ENCODE peak calls at places on chromosomes 12 and 14, in seven cellular contexts. One of them, this sample, is unnamed. For H3K9me3 and H3K4me1, the result is how much of the 10 kb centered on the place peaks cover.

GRCh38 chr12:33427071-33427470 is 12.5 kb downstream of the SYT10 start:
- DNase-seq in SK-N-SH: no peak
- DNase-seq in stomach: no peak
- DNase-seq in uterus: no peak
- DNase-seq in body of pancreas: peak
- DNase-seq in lower lobe of right lung: no peak
- DNase-seq in psoas muscle: no peak
- DNase-seq in this sample: no peak

GRCh38 chr12:23556661-23557060 is 392.8 kb downstream of the SOX5 start:
- DNase-seq in SK-N-SH: no peak
- DNase-seq in uterus: no peak
- DNase-seq in lower lobe of right lung: no peak
- DNase-seq in stomach: no peak
- DNase-seq in body of pancreas: no peak
- DNase-seq in psoas muscle: no peak
- DNase-seq in this sample: no peak

GRCh38 chr14:88198441-88198840 is 124.6 kb downstream of the KCNK10 start:
- DNase-seq in psoas muscle: no peak
- DNase-seq in body of pancreas: no peak
- DNase-seq in SK-N-SH: no peak
- DNase-seq in lower lobe of right lung: no peak
- DNase-seq in uterus: no peak
- DNase-seq in stomach: no peak
- DNase-seq in this sample: no peak

GRCh38 chr12:4584281-4584680 is 22.3 kb downstream of the DYRK4 start:
- DNase-seq in uterus: no peak
- DNase-seq in stomach: no peak
- DNase-seq in body of pancreas: no peak
- DNase-seq in lower lobe of right lung: no peak
- DNase-seq in SK-N-SH: no peak
- DNase-seq in psoas muscle: no peak
- DNase-seq in this sample: no peak

GRCh38 chr14:47297374-47297773 is 378.0 kb downstream of the MDGA2 start:
- DNase-seq in body of pancreas: no peak
- DNase-seq in stomach: no peak
- DNase-seq in lower lobe of right lung: no peak
- DNase-seq in SK-N-SH: no peak
- DNase-seq in uterus: no peak
- DNase-seq in psoas muscle: no peak
- DNase-seq in this sample: no peak

GRCh38 chr12:96343347-96343954 is 56.8 kb downstream of the CDK17 start:
- DNase-seq in stomach: no peak
- DNase-seq in SK-N-SH: no peak
- DNase-seq in lower lobe of right lung: no peak
- DNase-seq in uterus: no peak
- DNase-seq in psoas muscle: no peak
- DNase-seq in body of pancreas: no peak
- DNase-seq in this sample: no peak

GRCh38 chr14:30961330-30961729 is 64.1 kb upstream of the AP4S1 start:
- DNase-seq in stomach: no peak
- DNase-seq in SK-N-SH: no peak
- DNase-seq in psoas muscle: no peak
- DNase-seq in lower lobe of right lung: no peak
- DNase-seq in body of pancreas: no peak
- DNase-seq in uterus: no peak
- DNase-seq in this sample: no peak

GRCh38 chr14:52974406-52974805 is 23.6 kb upstream of the FERMT2 start:
- DNase-seq in uterus: no peak
- DNase-seq in body of pancreas: no peak
- DNase-seq in SK-N-SH: no peak
- DNase-seq in lower lobe of right lung: no peak
- DNase-seq in psoas muscle: no peak
- DNase-seq in stomach: no peak
- DNase-seq in this sample: no peak

GRCh38 chr12:114777052-114777451 is 93.1 kb upstream of the TBX3 start:
- DNase-seq in psoas muscle: no peak
- DNase-seq in stomach: no peak
- DNase-seq in SK-N-SH: no peak
- DNase-seq in uterus: no peak
- DNase-seq in lower lobe of right lung: no peak
- DNase-seq in body of pancreas: no peak
- DNase-seq in this sample: no peak

GRCh38 chr14:54893151-54893760 is 9.4 kb downstream of the GCH1 start:
- DNase-seq in uterus: no peak
- DNase-seq in stomach: no peak
- DNase-seq in psoas muscle: no peak
- DNase-seq in SK-N-SH: peak
- DNase-seq in lower lobe of right lung: no peak
- DNase-seq in body of pancreas: peak
- DNase-seq in this sample: no peak

GRCh38 chr12:110600254-110600653 is 13.7 kb upstream of the TCTN1 start:
- DNase-seq in uterus: no peak
- DNase-seq in SK-N-SH: peak
- DNase-seq in body of pancreas: no peak
- DNase-seq in lower lobe of right lung: no peak
- DNase-seq in stomach: no peak
- DNase-seq in psoas muscle: no peak
- DNase-seq in this sample: no peak

GRCh38 chr14:76872796-76873432 is 46.7 kb downstream of the LRRC74A start:
- DNase-seq in stomach: peak
- DNase-seq in body of pancreas: peak
- DNase-seq in SK-N-SH: peak
- DNase-seq in lower lobe of right lung: peak
- DNase-seq in uterus: peak
- DNase-seq in psoas muscle: peak
- DNase-seq in this sample: no peak

GRCh38 chr12:27434673-27435565 is 11.6 kb upstream of the SMCO2 start:
- DNase-seq in SK-N-SH: peak
- DNase-seq in stomach: no peak
- DNase-seq in body of pancreas: peak
- DNase-seq in lower lobe of right lung: no peak
- DNase-seq in uterus: no peak
- DNase-seq in psoas muscle: no peak
- DNase-seq in this sample: peak

GRCh38 chr12:60230103-60230502 is 634.3 kb downstream of the SLC16A7 start:
- DNase-seq in stomach: no peak
- DNase-seq in uterus: no peak
- DNase-seq in psoas muscle: no peak
- DNase-seq in body of pancreas: no peak
- DNase-seq in SK-N-SH: no peak
- DNase-seq in lower lobe of right lung: no peak
- DNase-seq in this sample: no peak

GRCh38 chr14:94171208-94171607 is 2.9 kb upstream of the PPP4R4 start:
- DNase-seq in uterus: no peak
- DNase-seq in stomach: no peak
- DNase-seq in body of pancreas: no peak
- DNase-seq in SK-N-SH: peak
- DNase-seq in psoas muscle: peak
- DNase-seq in lower lobe of right lung: no peak
- DNase-seq in this sample: no peak

GRCh38 chr12:15996254-15996653 is 85.1 kb downstream of the DERA start:
- DNase-seq in stomach: no peak
- DNase-seq in lower lobe of right lung: no peak
- DNase-seq in uterus: no peak
- DNase-seq in body of pancreas: peak
- DNase-seq in SK-N-SH: no peak
- DNase-seq in psoas muscle: no peak
- DNase-seq in this sample: no peak

GRCh38 chr14:20683125-20683895 is 1.1 kb upstream of the RNASE4 start:
- DNase-seq in lower lobe of right lung: peak
- DNase-seq in SK-N-SH: peak
- DNase-seq in uterus: peak
- DNase-seq in body of pancreas: peak
- DNase-seq in psoas muscle: peak
- DNase-seq in stomach: peak
- DNase-seq in this sample: peak

GRCh38 chr12:108667349-108667748 is 33.7 kb upstream of the SELPLG start:
- DNase-seq in stomach: no peak
- DNase-seq in lower lobe of right lung: peak
- DNase-seq in SK-N-SH: no peak
- DNase-seq in uterus: no peak
- DNase-seq in psoas muscle: no peak
- DNase-seq in body of pancreas: no peak
- DNase-seq in this sample: no peak

GRCh38 chr12:75975692-75976091 is 55.9 kb downstream of the PHLDA1 start:
- DNase-seq in SK-N-SH: no peak
- DNase-seq in lower lobe of right lung: no peak
- DNase-seq in stomach: no peak
- DNase-seq in uterus: no peak
- DNase-seq in body of pancreas: no peak
- DNase-seq in psoas muscle: no peak
- DNase-seq in this sample: no peak

GRCh38 chr12:272942-273906 is 10.6 kb upstream of the SLC6A13 start:
- DNase-seq in stomach: no peak
- DNase-seq in body of pancreas: no peak
- DNase-seq in SK-N-SH: no peak
- DNase-seq in uterus: no peak
- DNase-seq in psoas muscle: no peak
- DNase-seq in lower lobe of right lung: no peak
- DNase-seq in this sample: no peak

GRCh38 chr12:1933342-1933992 is 15.0 kb upstream of the CACNA2D4 start:
- DNase-seq in body of pancreas: no peak
- DNase-seq in psoas muscle: no peak
- DNase-seq in SK-N-SH: no peak
- DNase-seq in stomach: peak
- DNase-seq in uterus: peak
- DNase-seq in lower lobe of right lung: no peak
- DNase-seq in this sample: no peak

GRCh38 chr14:30710870-30711269 is 88.8 kb downstream of the SCFD1 start:
- DNase-seq in body of pancreas: no peak
- DNase-seq in stomach: no peak
- DNase-seq in uterus: no peak
- DNase-seq in lower lobe of right lung: no peak
- DNase-seq in SK-N-SH: no peak
- DNase-seq in psoas muscle: no peak
- DNase-seq in this sample: no peak

GRCh38 chr12:68609955-68610434 is 704 bp upstream of the RAP1B start:
- DNase-seq in uterus: peak
- DNase-seq in SK-N-SH: peak
- DNase-seq in stomach: no peak
- DNase-seq in body of pancreas: peak
- DNase-seq in lower lobe of right lung: no peak
- DNase-seq in psoas muscle: no peak
- DNase-seq in this sample: no peak

DNA sequence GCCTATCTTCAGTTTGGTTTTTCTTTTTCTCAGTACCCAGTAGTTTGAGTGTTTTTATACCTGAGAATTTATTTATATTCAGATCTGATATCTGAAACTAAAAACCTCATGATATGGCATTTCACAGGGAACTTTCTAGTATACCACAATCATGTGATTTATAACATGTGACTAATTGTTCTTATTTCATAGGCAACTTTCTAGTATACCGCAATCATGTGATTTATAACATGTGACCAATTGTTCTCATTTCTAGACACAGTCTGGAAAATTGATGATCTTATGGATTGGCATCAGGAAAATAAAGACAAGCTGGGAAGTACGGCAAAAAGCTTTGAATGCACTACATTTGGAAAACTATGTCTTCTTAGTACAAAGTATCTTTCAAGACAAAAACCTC is 20.6 kb downstream of the ZNF268 start:
- DNase-seq in uterus: no peak
- DNase-seq in lower lobe of right lung: no peak
- DNase-seq in body of pancreas: no peak
- DNase-seq in SK-N-SH: no peak
- DNase-seq in stomach: no peak
- DNase-seq in psoas muscle: no peak
- DNase-seq in this sample: no peak
- H3K9me3 ChIP-seq in uterus: under half
- H3K9me3 ChIP-seq in lower lobe of right lung: half or more
- H3K9me3 ChIP-seq in body of pancreas: under half
- H3K9me3 ChIP-seq in SK-N-SH: half or more
- H3K9me3 ChIP-seq in stomach: half or more
- H3K9me3 ChIP-seq in psoas muscle: half or more
- H3K9me3 ChIP-seq in this sample: under half

GRCh38 chr12:31749024-31749704 is 20.3 kb upstream of the AMN1 start:
- DNase-seq in uterus: peak
- DNase-seq in psoas muscle: no peak
- DNase-seq in lower lobe of right lung: peak
- DNase-seq in stomach: peak
- DNase-seq in SK-N-SH: no peak
- DNase-seq in body of pancreas: peak
- DNase-seq in this sample: peak

GRCh38 chr12:31745242-31745641 is 16.4 kb upstream of the AMN1 start:
- DNase-seq in stomach: no peak
- DNase-seq in SK-N-SH: no peak
- DNase-seq in uterus: no peak
- DNase-seq in body of pancreas: no peak
- DNase-seq in psoas muscle: no peak
- DNase-seq in lower lobe of right lung: no peak
- DNase-seq in this sample: no peak

GRCh38 chr12:31752450-31752849 is 23.6 kb upstream of the AMN1 start:
- DNase-seq in SK-N-SH: peak
- DNase-seq in uterus: no peak
- DNase-seq in psoas muscle: no peak
- DNase-seq in stomach: no peak
- DNase-seq in lower lobe of right lung: no peak
- DNase-seq in body of pancreas: no peak
- DNase-seq in this sample: no peak

GRCh38 chr12:31750747-31751039 is 21.9 kb upstream of the AMN1 start:
- DNase-seq in psoas muscle: no peak
- DNase-seq in uterus: no peak
- DNase-seq in body of pancreas: no peak
- DNase-seq in lower lobe of right lung: no peak
- DNase-seq in SK-N-SH: no peak
- DNase-seq in stomach: no peak
- DNase-seq in this sample: no peak
- H3K4me1 ChIP-seq in psoas muscle: under half
- H3K4me1 ChIP-seq in uterus: under half
- H3K4me1 ChIP-seq in body of pancreas: under half
- H3K4me1 ChIP-seq in lower lobe of right lung: under half
- H3K4me1 ChIP-seq in SK-N-SH: under half
- H3K4me1 ChIP-seq in stomach: under half
- H3K4me1 ChIP-seq in this sample: under half

GRCh38 chr12:64995831-64996230 is 125.3 kb downstream of the WIF1 start:
- DNase-seq in body of pancreas: no peak
- DNase-seq in SK-N-SH: no peak
- DNase-seq in lower lobe of right lung: no peak
- DNase-seq in stomach: no peak
- DNase-seq in uterus: no peak
- DNase-seq in psoas muscle: no peak
- DNase-seq in this sample: no peak
- TF ChIP-seq CTCF in body of pancreas: no peak
- TF ChIP-seq CTCF in SK-N-SH: no peak
- TF ChIP-seq CTCF in lower lobe of right lung: no peak
- TF ChIP-seq CTCF in stomach: no peak
- TF ChIP-seq CTCF in uterus: no peak
- TF ChIP-seq CTCF in psoas muscle: no peak
- TF ChIP-seq CTCF in this sample: no peak

GRCh38 chr14:106211489-106211888 is 685.1 kb downstream of the TMEM121 start:
- DNase-seq in psoas muscle: no peak
- DNase-seq in stomach: no peak
- DNase-seq in lower lobe of right lung: no peak
- DNase-seq in uterus: no peak
- DNase-seq in body of pancreas: no peak
- DNase-seq in SK-N-SH: no peak
- DNase-seq in this sample: no peak
- H3K9me3 ChIP-seq in psoas muscle: under half
- H3K9me3 ChIP-seq in stomach: under half
- H3K9me3 ChIP-seq in lower lobe of right lung: under half
- H3K9me3 ChIP-seq in uterus: under half
- H3K9me3 ChIP-seq in body of pancreas: under half
- H3K9me3 ChIP-seq in SK-N-SH: under half
- H3K9me3 ChIP-seq in this sample: under half

GRCh38 chr12:52023976-52024688 is 17.4 kb downstream of the TAMALIN start:
- DNase-seq in lower lobe of right lung: no peak
- DNase-seq in psoas muscle: no peak
- DNase-seq in uterus: no peak
- DNase-seq in stomach: no peak
- DNase-seq in SK-N-SH: no peak
- DNase-seq in body of pancreas: no peak
- DNase-seq in this sample: no peak
- H3K4me1 ChIP-seq in lower lobe of right lung: under half
- H3K4me1 ChIP-seq in psoas muscle: under half
- H3K4me1 ChIP-seq in uterus: under half
- H3K4me1 ChIP-seq in stomach: under half
- H3K4me1 ChIP-seq in SK-N-SH: under half
- H3K4me1 ChIP-seq in body of pancreas: half or more
- H3K4me1 ChIP-seq in this sample: under half

This sample was measured in right lobe of liver.